ENCODE peak calls at places on chromosomes 5 and 9, in ten cellular contexts. S is B cell; R is activated naive CD4-positive, alpha-beta T cell; P is CD8-positive, alpha-beta T cell; C is stimulated activated naive CD4-positive, alpha-beta T cell; H is T-helper 9 cell; O is endothelial cell; V is foreskin fibroblast; Z is stimulated activated naive CD8-positive, alpha-beta T cell treated with anti-CD3 and anti-CD28 coated beads, Interleukin-15, amount 100 ng/mL, for 72 hours; Y is NCI-H1092 treated with DMSO at 0.1 percent for 48 hours. F is an unnamed sample.

GRCh38 chr5:6493681-6494454 is 45.2 kb downstream of the UBE2QL1 start:
- DNase-seq in Y (no peak), O (no peak), C (no peak), S (no peak), V (no peak), Z (no peak), R (no peak), H (no peak), P (no peak), F (no peak)

GRCh38 chr9:129624168-129624759 is 1.7 kb upstream of the NTMT1 start:
- DNase-seq in S (peak), P (peak), H (peak), R (peak), Z (peak), O (peak), V (peak), Y (peak), C (peak), F (peak)

GRCh38 chr9:77005216-77005615 is 14.2 kb upstream of the FOXB2 start:
- DNase-seq in O (no peak), R (no peak), Z (no peak), H (no peak), P (no peak), C (no peak), S (no peak), V (peak), Y (no peak), F (no peak)

GRCh38 chr5:13278148-13278547 is 666.3 kb downstream of the DNAH5 start:
- DNase-seq in V (no peak), Y (no peak), C (no peak), O (no peak), Z (no peak), S (no peak), R (no peak), P (no peak), H (no peak), F (no peak)

GRCh38 chr5:43631182-43631910 is 28.4 kb downstream of the NNT start:
- DNase-seq in V (peak), O (peak), R (no peak), C (peak), S (peak), Y (peak), H (no peak), Z (peak), P (no peak), F (peak)

GRCh38 chr5:80136751-80137272 is 101.7 kb downstream of the THBS4 start:
- DNase-seq in P (no peak), S (no peak), O (no peak), C (no peak), R (no peak), H (no peak), Y (no peak), Z (no peak), V (no peak), F (no peak)

GRCh38 chr5:133723651-133724366 is 111.5 kb upstream of the FSTL4 start:
- DNase-seq in Z (no peak), Y (no peak), P (no peak), R (no peak), C (no peak), S (no peak), H (no peak), V (no peak), O (no peak), F (no peak)

GRCh38 chr5:73317523-73317922 is 131.1 kb downstream of the FOXD1 start:
- DNase-seq in Z (no peak), V (no peak), C (no peak), S (no peak), H (no peak), O (no peak), R (no peak), P (no peak), Y (no peak), F (no peak)

GRCh38 chr5:75281716-75282465 is 45.2 kb upstream of the ANKRD31 start:
- DNase-seq in C (no peak), R (no peak), Z (no peak), P (no peak), V (peak), O (no peak), Y (no peak), S (no peak), H (no peak), F (no peak)